ENCODE peak calls at places on chromosomes 1 and 21, in ten cellular contexts. B is lung, M is left lung, L is astrocyte of the spinal cord, J is breast epithelium, Y is mucosa of descending colon, K is gastrocnemius medialis, Q is omental fat pad, I is Calu3, Z is fibroblast of pulmonary artery. W is an unnamed sample.
A peak's percentile ranks its signal among the peaks of the same experiment; 100 is the strongest.

GRCh38 chr1:162627662-162628296 is 4.5 kb upstream of the DDR2 start:
- DNase-seq in I (peak; percentile 44), K (no peak), Y (no peak), Z (peak; percentile 66), Q (no peak), L (no peak), J (no peak), B (no peak), M (no peak), W (no peak)

GRCh38 chr1:220810963-220811362 is 24.2 kb downstream of the MTARC1 start:
- DNase-seq in I (no peak), L (no peak), Q (no peak), K (no peak), M (no peak), Y (no peak), Z (no peak), J (no peak), B (no peak), W (no peak)

GRCh38 chr1:35718492-35719336 is at the start of gene C1orf216:
- DNase-seq in Z (peak; percentile 79), K (peak; percentile 60), Q (no peak), I (peak; percentile 66), J (peak; percentile 23), Y (peak; percentile 73), M (peak; percentile 78), B (peak; percentile 52), L (peak; percentile 71), W (peak; percentile 41)

GRCh38 chr1:157993179-157994080 is at the start of gene KIRREL1:
- DNase-seq in L (peak; percentile 79), Q (no peak), M (peak; percentile 59), Z (peak; percentile 74), K (no peak), B (no peak), Y (no peak), I (peak; percentile 57), J (no peak), W (no peak)

GRCh38 chr21:45525910-45526306 is 16.3 kb downstream of the SLC19A1 start:
- DNase-seq in I (no peak), L (no peak), J (no peak), B (no peak), M (peak; percentile 17), Y (no peak), Z (no peak), Q (no peak), K (no peak), W (peak; percentile 14)

GRCh38 chr1:42784946-42785693 is at the start of gene TMEM269:
- DNase-seq in K (no peak), Z (no peak), B (no peak), L (no peak), Y (peak; percentile 55), I (no peak), J (no peak), Q (no peak), M (no peak), W (no peak)

GRCh38 chr21:20083925-20084324 is 914.3 kb upstream of the NCAM2 start:
- DNase-seq in Z (no peak), Y (no peak), J (no peak), L (no peak), M (no peak), B (no peak), Q (no peak), K (no peak), I (no peak), W (no peak)

GRCh38 chr1:67211589-67212563 is 45.6 kb downstream of the IL23R start:
- DNase-seq in J (no peak), Z (peak; percentile 54), I (peak; percentile 50), Y (no peak), B (no peak), K (no peak), L (peak; percentile 28), M (no peak), Q (no peak), W (no peak)

GRCh38 chr1:24114753-24115152 is 2.8 kb upstream of the MYOM3 start:
- DNase-seq in I (no peak), B (no peak), Z (no peak), Q (no peak), Y (no peak), M (no peak), K (peak; percentile 3), L (no peak), J (no peak), W (no peak)

GRCh38 chr1:244291867-244292180 is 159.9 kb downstream of the ADSS2 start:
- DNase-seq in Y (no peak), I (no peak), Z (no peak), J (no peak), L (no peak), K (no peak), M (no peak), Q (no peak), B (no peak), W (no peak)

GRCh38 chr1:166164995-166165660 is 1.7 kb downstream of the FAM78B start:
- DNase-seq in L (peak; percentile 61), Z (peak; percentile 50), M (no peak), Y (peak; percentile 54), B (no peak), I (peak; percentile 70), Q (no peak), K (peak; percentile 26), J (no peak), W (no peak)

GRCh38 chr1:178607718-178608408 is 95.0 kb downstream of the TEX35 start:
- DNase-seq in M (no peak), K (no peak), Z (no peak), Y (no peak), J (no peak), L (no peak), Q (no peak), B (no peak), I (no peak), W (no peak)

GRCh38 chr1:82177190-82177589 is 376.5 kb downstream of the ADGRL2 start:
- DNase-seq in I (no peak), J (no peak), L (peak; percentile 28), Q (no peak), Y (no peak), M (no peak), Z (peak; percentile 72), K (no peak), B (no peak), W (no peak)

GRCh38 chr1:16440150-16440479 is 409 bp upstream of the NECAP2 start:
- DNase-seq in Z (no peak), L (no peak), M (no peak), J (peak; percentile 21), I (no peak), K (no peak), B (peak; percentile 29), Y (no peak), Q (no peak), W (no peak)

GRCh38 chr1:8016244-8017241 is 9.6 kb downstream of the ERRFI1 start:
- DNase-seq in I (no peak), L (peak; percentile 46), Q (no peak), M (no peak), J (no peak), B (no peak), Z (no peak), K (no peak), Y (no peak), W (no peak)
- TF ChIP-seq CTCF in I (no peak), L (no peak), Q (no peak), M (no peak), J (no peak), B (no peak), Z (no peak), K (no peak), Y (no peak), W (no peak)

GRCh38 chr1:71587961-71588360 is 507.1 kb upstream of the ZRANB2 start:
- DNase-seq in Y (no peak), Q (no peak), J (no peak), B (no peak), M (no peak), Z (peak; percentile 34), L (peak; percentile 36), K (no peak), I (no peak), W (no peak)
- TF ChIP-seq CTCF in Y (no peak), Q (no peak), J (no peak), B (no peak), M (peak; percentile 12), Z (peak; percentile 18), L (peak; percentile 29), K (no peak), I (no peak), W (no peak)

GRCh38 chr1:94808682-94809081 is 11.5 kb upstream of the SLC44A3 start:
- DNase-seq in M (no peak), J (no peak), L (no peak), B (no peak), K (no peak), Y (no peak), Z (no peak), I (no peak), Q (no peak), W (no peak)

GRCh38 chr1:94806451-94806861 is 13.7 kb upstream of the SLC44A3 start:
- DNase-seq in Q (no peak), L (no peak), Z (peak; percentile 92), K (no peak), Y (no peak), B (no peak), I (no peak), M (no peak), J (no peak), W (no peak)

GRCh38 chr1:94804442-94804837 is 15.7 kb upstream of the SLC44A3 start:
- DNase-seq in B (no peak), L (no peak), I (no peak), K (no peak), Z (no peak), Y (no peak), M (no peak), J (no peak), Q (no peak), W (no peak)

GRCh38 chr1:94805912-94806311 is 14.2 kb upstream of the SLC44A3 start:
- DNase-seq in J (peak; percentile 46), L (peak; percentile 61), M (peak; percentile 48), I (peak; percentile 64), Z (peak; percentile 82), Y (no peak), Q (no peak), K (no peak), B (peak; percentile 62), W (peak; percentile 70)

DNA sequence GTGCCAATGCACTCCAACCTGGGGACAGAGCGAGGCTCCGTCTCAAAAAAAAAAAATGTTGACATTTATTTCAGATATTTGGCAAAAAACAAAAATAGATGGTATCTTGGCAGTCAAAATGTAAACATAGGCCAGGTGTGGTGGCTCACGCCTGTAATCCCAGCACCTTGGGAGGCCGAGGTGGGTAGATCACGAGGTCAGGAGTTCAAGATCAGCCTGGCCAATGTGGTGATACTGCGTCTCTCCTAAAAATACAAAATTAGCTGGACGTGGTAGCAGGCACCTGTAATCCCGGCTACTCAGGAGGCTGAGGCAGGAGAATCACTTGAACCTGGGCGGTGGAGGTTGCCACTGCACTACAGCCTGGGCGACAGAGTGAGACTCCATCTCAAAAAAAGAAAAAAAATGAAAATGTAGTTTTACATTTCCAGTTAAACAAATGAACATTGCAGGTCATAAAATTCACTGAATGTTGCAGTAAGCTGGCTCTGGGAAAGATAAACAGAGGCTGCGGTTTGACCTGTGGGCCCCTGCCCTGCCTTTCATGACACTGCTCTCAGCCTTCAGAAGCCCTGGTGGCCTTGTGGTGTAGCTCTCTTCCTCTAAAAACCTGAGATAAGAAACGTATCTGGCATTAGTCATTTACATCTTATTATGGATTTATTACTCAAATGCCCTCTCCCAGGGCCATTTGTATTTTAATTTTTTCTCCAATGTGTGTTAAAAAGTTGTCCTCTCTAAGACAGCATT is 12.2 kb upstream of the SLC44A3 start:
- DNase-seq in M (no peak), K (no peak), Y (peak; percentile 77), I (peak; percentile 53), Q (no peak), J (no peak), L (no peak), B (no peak), Z (no peak), W (no peak)
- TF ChIP-seq CTCF in M (no peak), K (no peak), Y (no peak), I (no peak), Q (no peak), J (no peak), L (no peak), B (no peak), Z (no peak), W (no peak)

GRCh38 chr1:115496904-115497527 is 144.8 kb upstream of the VANGL1 start:
- DNase-seq in Z (peak; percentile 35), B (no peak), K (no peak), L (peak; percentile 55), Q (no peak), M (no peak), J (no peak), I (peak; percentile 9), Y (no peak), W (no peak)
- TF ChIP-seq CTCF in Z (no peak), B (no peak), K (no peak), L (no peak), Q (no peak), M (no peak), J (no peak), I (no peak), Y (no peak), W (no peak)